ENCODE peak calls at places on chromosomes 12 and 14, in six cellular contexts. J is neural progenitor cell, T is IMR-90, Z is cardiac muscle cell, E is prostate gland, I is lower leg skin. P is an unnamed sample.

GRCh38 chr12:43069768-43070221 is 480.2 kb upstream of the PRICKLE1 start:
- DNase-seq in I (peak; percentile 48), E (no peak), J (no peak), T (peak; percentile 12), Z (peak; percentile 72), P (no peak)

GRCh38 chr12:131939007-131939406 is 9.9 kb downstream of the PUS1 start:
- DNase-seq in T (no peak), Z (no peak), E (no peak), I (no peak), J (no peak), P (no peak)

GRCh38 chr14:105375635-105376057 is 22.7 kb upstream of the TEX22 start:
- DNase-seq in J (no peak), E (no peak), T (peak; percentile 9), Z (peak; percentile 3), I (no peak), P (peak; percentile 7)

GRCh38 chr14:104303705-104304425 is 165.5 kb downstream of the KIF26A start:
- DNase-seq in E (no peak), T (no peak), J (no peak), I (no peak), Z (no peak), P (no peak)

GRCh38 chr12:119631930-119632678 is 35.8 kb upstream of the PRKAB1 start:
- DNase-seq in T (no peak), I (no peak), J (no peak), Z (no peak), E (no peak), P (peak; percentile 17)

GRCh38 chr12:65667932-65668331 is 156.4 kb upstream of the HMGA2 start:
- DNase-seq in T (no peak), Z (peak; percentile 52), E (no peak), J (no peak), I (no peak), P (no peak)

GRCh38 chr14:58977366-58977765 is 211.1 kb upstream of the DAAM1 start:
- DNase-seq in J (no peak), I (no peak), E (no peak), T (peak; percentile 74), Z (no peak), P (no peak)

GRCh38 chr14:75427482-75428229 is at the start of gene JDP2:
- DNase-seq in J (peak; percentile 89), I (peak; percentile 85), T (peak; percentile 76), E (peak; percentile 83), Z (peak; percentile 92), P (peak; percentile 23)

GRCh38 chr12:96985515-96986362 is 78.7 kb downstream of the NEDD1 start:
- DNase-seq in Z (peak; percentile 17), J (peak; percentile 66), T (no peak), I (no peak), E (peak; percentile 6), P (no peak)

GRCh38 chr12:132925597-132926416 is 30.3 kb downstream of the ZNF605 start:
- DNase-seq in T (no peak), E (no peak), Z (no peak), I (no peak), J (no peak), P (no peak)

GRCh38 chr12:106080111-106080732 is 58.5 kb downstream of the NUAK1 start:
- DNase-seq in J (peak; percentile 77), I (peak; percentile 65), Z (peak; percentile 82), T (peak; percentile 64), E (no peak), P (no peak)

GRCh38 chr14:89425931-89426330 is 8.9 kb upstream of the FOXN3 start:
- DNase-seq in T (peak; percentile 99), J (no peak), Z (peak; percentile 98), I (peak; percentile 73), E (no peak), P (peak; percentile 71)

GRCh38 chr14:93905623-93906022 is 21.5 kb upstream of the FAM181A start:
- DNase-seq in T (no peak), I (no peak), Z (no peak), J (no peak), E (no peak), P (no peak)

GRCh38 chr12:62919827-62920226 is 15.1 kb downstream of the PPM1H start:
- DNase-seq in T (peak; percentile 63), Z (peak; percentile 18), E (no peak), J (no peak), I (no peak), P (peak; percentile 20)

GRCh38 chr12:29428630-29429029 is 47.7 kb upstream of the ERGIC2 start:
- DNase-seq in J (no peak), T (peak; percentile 84), I (no peak), E (no peak), Z (peak; percentile 88), P (peak; percentile 97)

GRCh38 chr14:92563359-92563758 is 49.8 kb downstream of the RIN3 start:
- DNase-seq in E (no peak), I (no peak), Z (no peak), J (no peak), T (peak; percentile 55), P (peak; percentile 70)

GRCh38 chr12:106304001-106304421 is 1.5 kb downstream of the TCP11L2 start:
- DNase-seq in J (peak; percentile 12), T (no peak), E (no peak), Z (peak; percentile 8), I (no peak), P (no peak)

GRCh38 chr14:34875031-34875922 is at the start of gene BAZ1A:
- DNase-seq in I (peak; percentile 76), Z (peak; percentile 91), E (peak; percentile 78), T (peak; percentile 91), J (peak; percentile 78), P (peak; percentile 92)

GRCh38 chr12:94445662-94446061 is 14.0 kb downstream of the CEP83 start:
- DNase-seq in I (no peak), J (no peak), Z (peak; percentile 14), E (no peak), T (no peak), P (no peak)

GRCh38 chr12:112294793-112295192 is 87.4 kb downstream of the HECTD4 start:
- DNase-seq in I (no peak), T (peak; percentile 51), Z (peak; percentile 37), E (no peak), J (no peak), P (peak; percentile 27)

GRCh38 chr12:49369723-49370145 is 2.5 kb downstream of the SPATS2 start:
- DNase-seq in J (peak; percentile 28), I (no peak), Z (peak; percentile 69), T (peak; percentile 54), E (no peak), P (peak; percentile 40)
- H3K4me3 ChIP-seq in J (no peak overlapping the region), I (no peak overlapping the region), Z (no peak overlapping the region), T (peak overlapping the region; percentile 24), E (no peak overlapping the region), P (no peak overlapping the region)

GRCh38 chr12:51028126-51028810 is 2.1 kb upstream of the SLC11A2 start:
- DNase-seq in E (peak; percentile 51), T (peak; percentile 33), I (peak; percentile 47), Z (peak; percentile 67), J (peak; percentile 69), P (peak; percentile 68)
- TF ChIP-seq CTCF in E (peak; percentile 51), T (peak; percentile 43), I (no peak), Z (peak; percentile 32), J (peak; percentile 53), P (peak; percentile 53)

DNA sequence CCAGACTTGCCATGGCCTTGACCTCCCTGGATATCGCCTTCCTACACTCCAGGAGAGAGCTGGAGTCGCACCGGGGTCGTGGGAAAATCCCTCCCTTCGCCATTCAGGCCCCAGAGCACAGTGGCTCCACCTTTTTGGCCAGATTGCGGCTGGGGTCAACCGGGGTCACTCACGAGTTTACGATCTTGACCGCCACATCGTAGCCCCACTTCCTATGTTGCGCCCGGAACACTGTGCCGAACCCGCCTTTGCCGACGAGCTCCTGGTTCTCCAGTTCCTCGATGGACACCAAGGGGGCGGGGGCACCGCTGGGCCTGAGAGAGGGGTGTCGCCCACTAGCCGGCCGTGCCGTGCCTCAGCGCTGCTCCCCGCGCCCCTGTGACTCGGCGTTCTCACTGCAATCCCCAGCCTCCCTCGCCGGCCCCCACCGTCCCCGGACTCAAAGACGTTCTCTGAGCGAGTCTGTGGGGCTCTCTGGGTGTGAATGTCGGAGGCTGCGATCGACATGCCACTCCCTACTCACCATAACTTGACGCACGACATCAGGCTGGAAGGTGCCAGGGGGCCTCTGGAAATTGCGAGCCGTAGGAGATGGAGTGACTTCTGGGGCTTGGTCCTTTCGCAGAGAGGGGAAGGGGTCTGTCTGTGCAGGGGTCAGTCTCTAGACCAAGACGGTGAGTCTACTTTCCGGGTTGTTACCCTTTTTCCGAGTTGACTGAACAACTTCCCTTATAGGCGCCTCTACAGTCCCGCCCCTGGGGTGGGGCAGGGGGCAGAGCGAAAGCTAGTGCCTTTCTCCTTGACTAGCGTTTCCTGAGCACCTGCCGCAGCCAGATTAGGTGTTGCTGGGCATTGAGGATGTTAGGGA is at the start of gene RIPK3:
- DNase-seq in E (no peak), J (peak; percentile 60), T (no peak), I (no peak), Z (no peak), P (peak; percentile 46)
- H3K4me3 ChIP-seq in E (peak within 1 kb of the TSS; percentile 12), J (peak within 1 kb of the TSS; percentile 43), T (no peak within 1 kb of the TSS), I (peak within 1 kb of the TSS; percentile 48), Z (peak within 1 kb of the TSS; percentile 18), P (peak within 1 kb of the TSS; percentile 48)

DNA sequence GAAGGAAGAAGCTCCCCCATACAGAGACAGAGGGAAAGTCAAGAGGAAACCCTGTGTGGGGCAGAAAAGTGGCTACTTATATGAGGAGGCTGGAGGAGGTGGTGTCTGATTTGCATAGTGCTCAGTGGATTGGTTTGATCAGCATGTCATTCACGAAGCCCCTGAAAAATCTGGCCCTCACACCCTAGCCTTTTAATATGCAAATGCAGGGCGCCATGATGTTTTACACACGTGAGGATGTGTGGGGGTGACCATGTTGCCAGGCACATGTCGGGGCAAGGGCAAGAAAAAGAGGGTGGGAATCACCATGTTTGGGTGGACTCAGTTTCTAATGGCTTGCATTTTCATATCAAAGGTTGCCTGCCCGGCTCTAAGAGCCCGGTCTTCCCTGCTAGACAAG is 15.1 kb downstream of the TXNRD1 start:
- DNase-seq in I (no peak), Z (no peak), J (no peak), T (no peak), E (no peak), P (no peak)
- TF ChIP-seq CTCF in I (no peak), Z (no peak), J (no peak), T (no peak), E (no peak), P (no peak)

DNA sequence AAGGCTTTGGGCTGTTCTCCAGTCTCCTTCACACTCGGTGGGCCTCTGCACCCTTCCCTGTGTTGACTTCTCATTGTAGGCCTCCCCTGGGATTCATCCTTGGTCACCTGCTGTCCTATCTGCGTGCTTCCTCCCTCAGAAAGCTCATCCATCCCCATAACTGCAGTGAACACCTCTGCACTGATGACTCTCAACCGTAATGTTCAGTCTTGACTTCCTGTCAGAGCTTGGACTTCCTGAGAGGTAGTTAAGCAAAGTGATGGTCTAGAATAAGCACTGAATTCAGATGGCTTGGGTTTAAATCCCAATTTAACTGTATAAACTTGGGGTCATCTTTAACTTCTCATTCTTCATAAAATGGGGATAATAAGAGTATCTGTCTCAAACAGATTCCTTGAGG is 13.6 kb upstream of the MDM1 start:
- DNase-seq in J (no peak), I (no peak), Z (no peak), T (no peak), E (no peak), P (no peak)
- H3K4me3 ChIP-seq in J (no peak overlapping the region), I (no peak overlapping the region), Z (no peak overlapping the region), T (no peak overlapping the region), E (no peak overlapping the region), P (no peak overlapping the region)